ENCODE peak calls at places on chromosomes 16 and 17, in ten cellular contexts. Q is A549, L is Peyer's patch, V is endothelial cell of umbilical vein, H is mesothelial cell of epicardium, G is brain microvascular endothelial cell, D is adrenal gland, R is thoracic aorta, A is GM13977, Z is endodermal cell. T is an unnamed sample.

GRCh38 chr17:18356624-18357023 is 6.7 kb downstream of the SHMT1 start:
- DNase-seq in Q (no peak), L (no peak), V (no peak), H (no peak), G (no peak), D (peak), R (no peak), A (no peak), Z (no peak), T (no peak)

GRCh38 chr16:68492501-68493411 is 44.4 kb upstream of the SMPD3 start:
- DNase-seq in Q (no peak), L (peak), V (no peak), H (no peak), G (no peak), D (no peak), R (no peak), A (no peak), Z (no peak), T (no peak)

GRCh38 chr17:29663155-29663554 is 40.4 kb upstream of the CORO6 start:
- DNase-seq in Q (no peak), L (no peak), V (no peak), H (no peak), G (no peak), D (no peak), R (no peak), A (no peak), Z (no peak), T (no peak)

GRCh38 chr17:59829217-59830006 is 63.3 kb downstream of the TUBD1 start:
- DNase-seq in Q (peak), L (no peak), V (peak), H (no peak), G (peak), D (peak), R (no peak), A (peak), Z (no peak), T (no peak)

GRCh38 chr16:69311533-69312388 is 611 bp downstream of the VPS4A start:
- DNase-seq in Q (peak), L (no peak), V (no peak), H (peak), G (no peak), D (no peak), R (no peak), A (peak), Z (peak), T (no peak)

GRCh38 chr17:73799781-73800627 is 155.8 kb upstream of the SDK2 start:
- DNase-seq in Q (no peak), L (no peak), V (no peak), H (no peak), G (no peak), D (peak), R (no peak), A (no peak), Z (no peak), T (no peak)

GRCh38 chr16:59249049-59249448 is 514.9 kb upstream of the GOT2 start:
- DNase-seq in Q (no peak), L (no peak), V (peak), H (no peak), G (no peak), D (no peak), R (no peak), A (no peak), Z (peak), T (no peak)

GRCh38 chr17:65455154-65455971 is 106.1 kb downstream of the AXIN2 start:
- DNase-seq in Q (no peak), L (no peak), V (no peak), H (no peak), G (no peak), D (no peak), R (no peak), A (no peak), Z (no peak), T (no peak)

GRCh38 chr17:35167666-35168065 is 20.0 kb downstream of the UNC45B start:
- DNase-seq in Q (no peak), L (no peak), V (no peak), H (no peak), G (peak), D (no peak), R (no peak), A (no peak), Z (no peak), T (no peak)

GRCh38 chr17:77245162-77245926 is 104.6 kb downstream of the SEC14L1 start:
- DNase-seq in Q (no peak), L (no peak), V (no peak), H (no peak), G (no peak), D (no peak), R (no peak), A (peak), Z (no peak), T (no peak)

GRCh38 chr17:18280239-18280638 is 19.8 kb downstream of the MIEF2 start:
- DNase-seq in Q (no peak), L (no peak), V (no peak), H (no peak), G (no peak), D (no peak), R (no peak), A (no peak), Z (no peak), T (no peak)

GRCh38 chr16:67800252-67801046 is 5.9 kb downstream of the RANBP10 start:
- DNase-seq in Q (no peak), L (no peak), V (no peak), H (no peak), G (peak), D (peak), R (no peak), A (no peak), Z (no peak), T (no peak)

GRCh38 chr16:14263011-14263410 is 191.9 kb downstream of the MRTFB start:
- DNase-seq in Q (no peak), L (no peak), V (no peak), H (no peak), G (no peak), D (no peak), R (no peak), A (no peak), Z (no peak), T (no peak)

GRCh38 chr16:396605-397004 is 394 bp upstream of the NME4 start:
- DNase-seq in Q (peak), L (peak), V (peak), H (no peak), G (peak), D (peak), R (no peak), A (peak), Z (peak), T (no peak)

GRCh38 chr17:78748048-78748729 is 33.9 kb downstream of the CYTH1 start:
- DNase-seq in Q (no peak), L (no peak), V (no peak), H (no peak), G (no peak), D (no peak), R (no peak), A (no peak), Z (no peak), T (no peak)

GRCh38 chr17:8122391-8122922 is 1.4 kb downstream of the HES7 start:
- DNase-seq in Q (no peak), L (no peak), V (peak), H (no peak), G (no peak), D (no peak), R (no peak), A (no peak), Z (peak), T (no peak)

GRCh38 chr17:2453325-2453724 is 52.5 kb upstream of the MNT start:
- DNase-seq in Q (no peak), L (no peak), V (no peak), H (no peak), G (no peak), D (no peak), R (no peak), A (peak), Z (peak), T (no peak)

GRCh38 chr16:67992661-67993206 is 6.5 kb downstream of the DPEP2 start:
- DNase-seq in Q (no peak), L (no peak), V (no peak), H (no peak), G (no peak), D (no peak), R (no peak), A (peak), Z (no peak), T (no peak)

GRCh38 chr17:43615330-43615729 is 46.4 kb downstream of the MEOX1 start:
- DNase-seq in Q (no peak), L (no peak), V (no peak), H (no peak), G (no peak), D (no peak), R (no peak), A (no peak), Z (no peak), T (no peak)

GRCh38 chr16:84396537-84397008 is 28.2 kb downstream of the ATP2C2 start:
- DNase-seq in Q (peak), L (no peak), V (no peak), H (no peak), G (no peak), D (no peak), R (no peak), A (no peak), Z (no peak), T (no peak)

GRCh38 chr16:26186221-26186620 is 494.5 kb downstream of the HS3ST4 start:
- DNase-seq in Q (no peak), L (no peak), V (no peak), H (no peak), G (no peak), D (no peak), R (no peak), A (no peak), Z (no peak), T (no peak)

GRCh38 chr17:81391964-81392908 is 3.0 kb upstream of the BAHCC1 start:
- DNase-seq in Q (no peak), L (peak), V (peak), H (no peak), G (no peak), D (no peak), R (no peak), A (no peak), Z (no peak), T (no peak)

GRCh38 chr16:58087209-58087913 is 41.8 kb downstream of the CFAP20 start:
- DNase-seq in Q (no peak), L (no peak), V (no peak), H (no peak), G (no peak), D (no peak), R (no peak), A (no peak), Z (no peak), T (no peak)

GRCh38 chr17:9402590-9403199 is 172.9 kb downstream of the STX8 start:
- DNase-seq in Q (peak), L (no peak), V (peak), H (no peak), G (peak), D (no peak), R (no peak), A (peak), Z (peak), T (no peak)

GRCh38 chr17:8366231-8366630 is 10.3 kb downstream of the KRABD2 start:
- DNase-seq in Q (no peak), L (no peak), V (peak), H (no peak), G (peak), D (peak), R (no peak), A (no peak), Z (no peak), T (no peak)

GRCh38 chr16:2090819-2091721 is 43.3 kb downstream of the TSC2 start:
- DNase-seq in Q (no peak), L (peak), V (peak), H (peak), G (peak), D (peak), R (no peak), A (no peak), Z (peak), T (no peak)

GRCh38 chr17:50768348-50768761 is 1.0 kb upstream of the ANKRD40CL start:
- DNase-seq in Q (peak), L (peak), V (no peak), H (no peak), G (no peak), D (peak), R (no peak), A (no peak), Z (peak), T (no peak)

GRCh38 chr17:74117087-74117486 is 86.4 kb upstream of the RPL38 start:
- DNase-seq in Q (no peak), L (no peak), V (no peak), H (no peak), G (no peak), D (no peak), R (no peak), A (no peak), Z (peak), T (no peak)

GRCh38 chr16:84032458-84033178 is 10.0 kb downstream of the SLC38A8 start:
- DNase-seq in Q (no peak), L (no peak), V (no peak), H (no peak), G (no peak), D (no peak), R (no peak), A (no peak), Z (peak), T (no peak)

GRCh38 chr16:24801761-24802302 is 43.9 kb upstream of the SLC5A11 start:
- DNase-seq in Q (no peak), L (no peak), V (no peak), H (no peak), G (no peak), D (no peak), R (no peak), A (no peak), Z (no peak), T (no peak)

GRCh38 chr16:621526-622105 is 9.2 kb upstream of the WFIKKN1 start:
- DNase-seq in Q (no peak), L (no peak), V (no peak), H (no peak), G (no peak), D (no peak), R (no peak), A (no peak), Z (no peak), T (no peak)

GRCh38 chr16:11536104-11536866 is 50.4 kb downstream of the LITAF start:
- DNase-seq in Q (no peak), L (no peak), V (no peak), H (no peak), G (no peak), D (no peak), R (no peak), A (no peak), Z (no peak), T (no peak)

GRCh38 chr17:37221865-37222264 is 153.9 kb upstream of the C17orf78 start:
- DNase-seq in Q (no peak), L (no peak), V (no peak), H (no peak), G (no peak), D (no peak), R (no peak), A (no peak), Z (no peak), T (no peak)
- TF ChIP-seq CTCF in Q (no peak), L (no peak), V (no peak), H (no peak), G (peak), D (no peak), R (no peak), A (no peak), Z (no peak), T (no peak)

GRCh38 chr16:5863207-5863606 is 765.6 kb upstream of the EEF2KMT start:
- DNase-seq in Q (no peak), L (no peak), V (no peak), H (no peak), G (no peak), D (peak), R (no peak), A (no peak), Z (no peak), T (no peak)

GRCh38 chr16:5865231-5865630 is 767.6 kb upstream of the EEF2KMT start:
- DNase-seq in Q (no peak), L (no peak), V (no peak), H (no peak), G (no peak), D (no peak), R (no peak), A (no peak), Z (no peak), T (no peak)

GRCh38 chr16:5867250-5867649 is 769.7 kb upstream of the EEF2KMT start:
- DNase-seq in Q (no peak), L (no peak), V (no peak), H (no peak), G (no peak), D (no peak), R (no peak), A (no peak), Z (no peak), T (no peak)

DNA sequence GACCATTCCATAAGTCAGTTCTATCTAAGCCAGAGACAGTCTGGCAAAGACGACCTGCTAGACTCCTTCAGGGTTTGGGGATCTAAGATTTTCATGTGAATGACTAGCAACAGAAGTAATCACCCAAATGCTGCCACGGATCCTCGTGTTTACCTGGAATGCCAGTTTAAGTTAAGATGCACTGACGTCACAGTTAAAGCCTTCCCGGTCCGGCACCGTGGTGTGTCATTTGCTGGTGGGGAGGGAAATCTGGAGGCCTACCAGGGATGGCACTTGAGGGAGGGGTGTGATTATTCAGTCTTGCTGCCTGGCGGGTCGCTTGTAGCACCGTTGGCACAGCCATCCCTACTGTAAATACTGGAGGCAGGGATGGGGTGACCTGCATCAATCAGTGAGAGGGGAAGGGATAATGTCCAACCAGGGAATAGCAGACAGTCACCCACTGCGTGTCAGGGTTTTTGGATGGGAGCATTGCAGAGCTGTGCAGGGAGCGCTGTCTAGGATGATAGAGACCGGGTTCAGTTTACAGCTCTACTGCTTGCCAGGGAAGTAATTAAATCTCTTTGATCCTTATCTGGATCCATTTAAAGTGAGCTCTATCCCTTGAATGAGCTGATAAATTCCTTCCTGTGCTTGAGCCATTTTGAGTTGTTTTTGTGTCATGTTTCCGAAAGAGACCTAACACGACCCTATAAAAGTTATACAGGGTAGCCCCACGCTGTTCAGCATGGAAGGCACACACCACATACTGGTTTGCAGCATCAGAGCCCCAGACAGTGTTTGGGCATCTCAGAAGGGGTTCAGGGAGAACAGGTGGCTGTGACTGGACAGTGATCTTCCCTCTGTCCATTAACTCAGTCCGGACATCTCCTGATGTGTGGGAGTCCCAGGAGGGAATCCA is 764.8 kb upstream of the EEF2KMT start:
- DNase-seq in Q (no peak), L (no peak), V (no peak), H (no peak), G (no peak), D (no peak), R (no peak), A (no peak), Z (no peak), T (no peak)
- TF ChIP-seq CTCF in Q (no peak), L (no peak), V (no peak), H (no peak), G (no peak), D (no peak), R (no peak), A (no peak), Z (no peak), T (no peak)

GRCh38 chr16:89334988-89335802 is 117.7 kb downstream of the ZNF778 start:
- DNase-seq in Q (no peak), L (peak), V (no peak), H (no peak), G (no peak), D (peak), R (no peak), A (no peak), Z (no peak), T (no peak)
- TF ChIP-seq CTCF in Q (no peak), L (no peak), V (peak), H (no peak), G (peak), D (no peak), R (no peak), A (no peak), Z (peak), T (no peak)

GRCh38 chr16:23428351-23428750 is 24.6 kb downstream of the COG7 start:
- DNase-seq in Q (no peak), L (no peak), V (no peak), H (no peak), G (no peak), D (no peak), R (no peak), A (no peak), Z (no peak), T (no peak)

GRCh38 chr16:23433261-23433920 is 19.6 kb downstream of the COG7 start:
- DNase-seq in Q (no peak), L (no peak), V (no peak), H (no peak), G (no peak), D (no peak), R (no peak), A (no peak), Z (no peak), T (no peak)

GRCh38 chr16:23435500-23435899 is 17.5 kb downstream of the COG7 start:
- DNase-seq in Q (peak), L (peak), V (peak), H (peak), G (peak), D (peak), R (no peak), A (peak), Z (peak), T (peak)

GRCh38 chr16:23434380-23434779 is 18.6 kb downstream of the COG7 start:
- DNase-seq in Q (peak), L (no peak), V (peak), H (no peak), G (no peak), D (no peak), R (no peak), A (peak), Z (peak), T (no peak)

DNA sequence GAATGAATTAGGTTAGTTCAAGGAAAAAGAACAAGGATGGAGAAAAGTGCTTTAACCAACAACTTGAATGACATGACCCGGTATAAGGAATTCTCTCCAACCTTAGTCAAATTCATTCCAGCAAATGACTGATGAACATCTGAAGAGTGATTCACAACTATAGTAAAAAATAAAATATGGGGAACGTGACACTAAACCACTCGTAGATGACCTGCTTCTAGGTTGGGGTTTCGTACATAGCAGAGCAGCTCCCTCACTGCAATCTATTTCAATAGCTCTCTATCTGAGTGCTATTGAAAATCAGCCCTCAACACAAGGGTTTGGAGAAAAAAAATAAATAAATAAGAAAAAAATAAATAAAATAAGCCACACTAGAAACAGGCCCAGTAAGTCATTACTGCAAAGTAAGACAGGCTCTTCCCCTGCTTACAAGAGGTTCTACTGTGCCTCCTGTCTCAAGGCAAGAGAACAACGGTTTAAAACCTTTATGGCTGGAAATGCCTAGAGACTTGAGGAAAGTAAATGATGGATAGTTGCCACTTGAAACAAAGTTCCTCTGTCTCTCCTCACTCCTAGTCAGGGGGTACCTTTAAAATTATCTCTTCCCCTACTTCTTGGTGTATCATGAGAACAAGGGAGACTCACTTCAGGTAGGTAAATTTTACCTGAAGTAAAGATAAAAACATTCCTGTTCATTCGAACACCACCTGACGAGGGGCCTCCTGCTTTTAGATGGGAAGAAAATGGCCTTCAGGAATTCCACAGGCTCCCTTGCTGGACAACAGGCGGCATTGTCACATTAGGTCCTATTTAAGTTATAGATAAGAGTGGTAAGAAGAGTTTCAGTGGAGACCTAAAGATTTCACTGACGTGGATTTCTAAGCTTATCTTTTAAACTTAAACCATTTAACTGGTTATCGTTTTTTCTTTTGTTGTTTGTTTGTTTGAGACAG is 20.5 kb downstream of the COG7 start:
- DNase-seq in Q (no peak), L (no peak), V (no peak), H (no peak), G (no peak), D (no peak), R (no peak), A (no peak), Z (no peak), T (no peak)
- TF ChIP-seq CTCF in Q (no peak), L (peak), V (peak), H (no peak), G (peak), D (no peak), R (no peak), A (no peak), Z (no peak), T (no peak)

DNA sequence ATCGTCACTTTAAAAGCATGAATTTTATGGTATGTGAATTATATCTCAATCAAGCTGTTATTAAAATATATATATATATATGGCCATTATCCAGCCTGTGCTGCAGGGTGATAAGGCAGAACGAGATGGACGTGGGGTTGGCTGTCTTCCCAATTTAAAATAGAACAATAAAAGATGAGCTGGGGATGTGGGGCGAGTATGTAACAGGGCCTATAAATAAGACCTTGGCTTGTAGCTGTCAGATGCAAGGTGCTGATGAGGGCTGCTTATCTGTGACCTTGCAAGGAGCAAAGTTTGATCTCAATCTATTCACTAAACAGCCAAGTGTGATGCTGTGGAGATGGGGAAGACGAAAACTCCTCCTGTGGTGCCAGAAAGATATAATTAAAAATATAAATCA is 26.6 kb upstream of the TEX2 start:
- DNase-seq in Q (no peak), L (no peak), V (no peak), H (no peak), G (no peak), D (no peak), R (no peak), A (no peak), Z (no peak), T (no peak)
- TF ChIP-seq CTCF in Q (no peak), L (no peak), V (no peak), H (no peak), G (no peak), D (no peak), R (no peak), A (no peak), Z (no peak), T (no peak)

T was measured in omental fat pad.